ENCODE peak calls at places on chromosome 13, in six cellular contexts. T is fibroblast of lung, X is hepatocyte, W is endothelial cell of umbilical vein, F is K562, A is neural progenitor cell. H is an unnamed sample.
A peak's percentile ranks its signal among the peaks of the same experiment; 100 is the strongest.

GRCh38 chr13:73467103-73467502 is 408.3 kb downstream of the KLF5 start:
- DNase-seq in W (no peak), F (no peak), X (no peak), T (no peak), A (no peak), H (no peak)

GRCh38 chr13:26262156-26262555 is 8.2 kb downstream of the CDK8 start:
- DNase-seq in X (no peak), A (no peak), F (no peak), W (no peak), T (no peak), H (no peak)

GRCh38 chr13:110911880-110912279 is 3.0 kb downstream of the ANKRD10 start:
- DNase-seq in T (no peak), W (no peak), A (no peak), F (no peak), X (no peak), H (no peak)

GRCh38 chr13:44014501-44014900 is 134.8 kb downstream of the LACC1 start:
- DNase-seq in A (no peak), T (no peak), W (peak; percentile 26), F (no peak), X (no peak), H (no peak)

GRCh38 chr13:109773276-109773675 is 13.1 kb downstream of the IRS2 start:
- DNase-seq in T (no peak), A (no peak), F (no peak), W (no peak), X (no peak), H (no peak)

GRCh38 chr13:44063881-44064280 is 184.2 kb downstream of the LACC1 start:
- DNase-seq in F (no peak), W (no peak), A (no peak), T (no peak), X (no peak), H (no peak)

GRCh38 chr13:79557666-79558065 is 76.7 kb downstream of the NDFIP2 start:
- DNase-seq in T (no peak), W (no peak), X (no peak), F (no peak), A (no peak), H (no peak)

GRCh38 chr13:47289578-47289977 is 392.7 kb upstream of the HTR2A start:
- DNase-seq in W (no peak), F (no peak), T (no peak), A (peak; percentile 32), X (peak; percentile 59), H (no peak)

GRCh38 chr13:77067519-77067918 is 40.6 kb upstream of the FBXL3 start:
- DNase-seq in A (no peak), W (no peak), T (no peak), F (no peak), X (no peak), H (no peak)

GRCh38 chr13:101977475-101977874 is 424.4 kb downstream of the FGF14 start:
- DNase-seq in A (no peak), W (no peak), X (no peak), T (no peak), F (no peak), H (no peak)

GRCh38 chr13:39765801-39766463 is 110.5 kb downstream of the COG6 start:
- DNase-seq in W (peak; percentile 61), T (peak; percentile 39), F (no peak), X (no peak), A (peak; percentile 52), H (peak; percentile 5)

GRCh38 chr13:20446405-20446804 is 79.3 kb downstream of the CRYL1 start:
- DNase-seq in W (no peak), X (no peak), A (no peak), F (no peak), T (no peak), H (no peak)

DNA sequence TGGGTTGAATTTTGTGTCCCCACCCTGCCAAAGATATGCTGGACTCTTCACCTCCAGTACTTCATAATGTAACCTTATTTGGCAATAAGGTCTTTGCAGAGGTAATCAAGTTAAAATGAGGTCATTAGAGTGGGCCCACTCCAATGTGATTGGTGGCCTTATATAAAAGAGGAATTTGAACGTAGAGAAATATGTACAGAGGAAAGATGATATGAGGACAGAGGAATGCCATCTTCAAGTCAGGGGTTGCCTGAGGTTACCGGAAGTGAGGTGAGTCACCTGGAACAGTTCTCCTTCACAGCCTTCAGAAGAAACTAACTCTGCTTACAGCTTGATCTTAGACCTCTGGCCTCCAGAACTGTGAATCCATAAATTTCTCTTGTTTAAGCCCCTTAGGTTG is 69.9 kb downstream of the GPC5 start:
- DNase-seq in T (no peak), W (no peak), X (no peak), F (no peak), A (no peak), H (no peak)
- TF ChIP-seq CTCF in T (no peak), W (no peak), X (no peak), F (no peak), A (no peak), H (no peak)

GRCh38 chr13:114288157-114288591 is 6.8 kb downstream of the UPF3A start:
- DNase-seq in F (no peak), T (no peak), X (no peak), A (no peak), W (no peak), H (no peak)
- H3K36me3 ChIP-seq in F (peaks cover 93% of the 10 kb centered on the region), T (peaks cover 15% of the 10 kb centered on the region), X (no peaks in the 10 kb centered on the region), A (no peaks in the 10 kb centered on the region), W (peaks cover 11% of the 10 kb centered on the region), H (peaks cover 86% of the 10 kb centered on the region)

DNA sequence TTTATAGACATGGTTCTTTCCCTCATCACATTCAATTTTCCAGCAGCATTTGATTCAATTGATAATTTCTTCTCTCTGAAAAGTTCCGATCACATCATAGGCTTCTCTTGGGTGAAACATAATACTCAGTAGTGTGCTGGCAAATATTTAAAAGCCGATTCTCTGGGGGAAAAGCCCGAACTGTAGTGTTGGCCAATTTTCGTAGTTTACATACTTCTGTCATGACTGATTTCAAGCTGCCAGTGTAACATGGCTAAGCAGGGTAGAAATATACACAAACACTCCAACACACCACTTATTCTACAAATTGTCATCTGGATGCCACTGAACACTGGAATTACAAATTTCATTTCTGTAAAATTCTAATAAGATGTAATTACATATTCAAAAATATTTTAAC is 56.1 kb upstream of the FREM2 start:
- DNase-seq in X (no peak), W (no peak), T (peak; percentile 83), F (no peak), A (no peak), H (no peak)
- TF ChIP-seq EZH2 in X (no peak), W (no peak), T (no peak), F (no peak), A (no peak), H (no peak)

DNA sequence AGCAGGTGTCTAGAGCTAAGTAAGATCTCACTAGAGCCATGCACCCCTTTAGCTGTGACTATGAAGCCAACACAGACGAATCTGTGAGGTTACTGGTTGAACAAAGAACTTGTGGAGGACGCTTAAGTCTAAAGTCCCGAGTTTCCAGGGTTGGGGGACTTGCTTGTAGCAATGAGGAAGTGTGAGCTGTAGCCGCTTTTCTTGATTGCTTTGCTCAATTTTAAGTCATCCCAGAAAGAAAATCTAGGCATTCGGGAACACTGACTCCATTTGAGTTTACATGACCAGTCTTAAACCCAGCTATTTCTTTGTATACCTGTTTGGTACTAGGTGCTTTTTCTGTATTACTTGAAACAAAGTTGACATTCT is 1.7 kb downstream of the GPC5 start:
- DNase-seq in X (no peak), F (no peak), A (peak; percentile 4), W (no peak), T (no peak), H (no peak)
- TF ChIP-seq CTCF in X (no peak), F (no peak), A (no peak), W (no peak), T (no peak), H (no peak)

GRCh38 chr13:112713517-112714253 is 23.8 kb downstream of the ATP11A start:
- DNase-seq in X (no peak), T (no peak), W (no peak), F (peak; percentile 48), A (no peak), H (no peak)
- H3K36me3 ChIP-seq in X (no peaks in the 10 kb centered on the region), T (no peaks in the 10 kb centered on the region), W (no peaks in the 10 kb centered on the region), F (no peaks in the 10 kb centered on the region), A (no peaks in the 10 kb centered on the region), H (no peaks in the 10 kb centered on the region)

GRCh38 chr13:33016414-33017409 is at the start of gene KL:
- DNase-seq in A (peak; percentile 53), X (peak; percentile 37), T (no peak), F (no peak), W (no peak), H (no peak)
- TF ChIP-seq EZH2 in A (peak; percentile 91), X (no peak), T (peak; percentile 92), F (no peak), W (peak; percentile 70), H (no peak)

DNA sequence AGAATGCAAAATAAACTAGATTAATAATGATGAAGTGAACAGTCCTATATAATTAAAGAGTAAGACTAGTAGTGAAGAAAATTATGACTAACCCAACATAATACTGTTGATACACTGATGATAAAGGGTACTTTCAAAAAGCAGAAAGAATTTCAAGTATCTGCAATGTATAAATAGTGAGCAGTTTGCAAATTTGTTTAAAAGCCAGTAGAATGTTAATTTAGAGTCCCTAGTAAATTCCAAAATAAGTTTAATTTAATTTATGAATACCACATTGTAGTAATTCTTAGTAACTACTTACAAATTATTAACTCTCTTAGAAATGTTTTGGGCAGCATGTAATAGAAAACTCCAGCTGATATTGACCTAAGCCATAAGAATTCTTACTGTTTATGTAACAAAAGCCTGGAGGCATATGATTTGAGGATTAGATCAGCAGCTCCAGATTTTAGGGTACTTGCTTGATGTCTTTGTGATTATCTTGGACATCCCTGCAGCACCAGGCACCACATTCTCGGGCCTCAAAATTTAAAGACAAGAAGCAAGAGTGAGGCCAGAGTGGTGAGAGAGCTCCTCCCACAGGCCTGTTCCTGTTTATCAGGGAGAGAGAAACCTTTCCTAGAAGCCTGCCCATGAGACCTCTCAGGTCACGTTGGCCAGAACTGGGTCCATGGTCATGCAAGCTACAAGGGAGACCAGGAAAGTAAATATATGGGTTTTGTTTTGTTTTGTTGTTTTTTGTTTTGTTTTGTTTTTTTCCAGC is 67.6 kb upstream of the TDRD3 start:
- DNase-seq in X (peak; percentile 67), A (peak; percentile 77), T (peak; percentile 32), W (peak; percentile 2), F (peak; percentile 32), H (peak; percentile 27)
- TF ChIP-seq CTCF in X (peak; percentile 70), A (peak; percentile 80), T (peak; percentile 49), W (no peak), F (peak; percentile 73), H (peak; percentile 61)

GRCh38 chr13:50747939-50748338 is 95.6 kb downstream of the DLEU7 start:
- DNase-seq in X (no peak), A (no peak), W (no peak), F (no peak), T (no peak), H (no peak)

GRCh38 chr13:50742353-50742752 is 101.1 kb downstream of the DLEU7 start:
- DNase-seq in T (no peak), X (no peak), F (no peak), A (no peak), W (no peak), H (no peak)

GRCh38 chr13:50740052-50740741 is 103.3 kb downstream of the DLEU7 start:
- DNase-seq in X (no peak), T (peak; percentile 36), F (no peak), W (no peak), A (no peak), H (no peak)

GRCh38 chr13:50745542-50745941 is 98.0 kb downstream of the DLEU7 start:
- DNase-seq in A (no peak), T (no peak), F (no peak), W (no peak), X (no peak), H (no peak)

DNA sequence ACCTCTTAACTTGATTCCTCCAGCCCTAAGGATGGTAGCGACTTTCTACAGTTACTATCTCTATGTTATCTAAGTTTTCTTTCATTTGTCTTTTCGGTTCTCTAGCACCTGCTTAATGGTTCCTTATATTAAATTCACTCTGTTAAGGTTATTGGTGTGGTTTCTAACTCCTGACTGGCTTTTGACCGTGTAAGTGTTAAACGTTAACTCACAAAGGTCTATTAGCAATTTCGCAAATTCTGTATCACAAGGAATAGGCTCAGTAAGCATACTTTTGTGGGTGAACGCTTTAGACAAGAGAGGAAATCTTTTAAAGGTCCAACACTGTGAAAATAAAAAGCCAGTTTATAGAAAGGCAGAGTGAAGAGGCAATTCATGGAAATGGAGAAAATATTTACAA is 99.2 kb downstream of the DLEU7 start:
- DNase-seq in A (no peak), T (no peak), X (no peak), W (no peak), F (no peak), H (no peak)
- H3K36me3 ChIP-seq in A (no peaks in the 10 kb centered on the region), T (no peaks in the 10 kb centered on the region), X (no peaks in the 10 kb centered on the region), W (no peaks in the 10 kb centered on the region), F (no peaks in the 10 kb centered on the region), H (no peaks in the 10 kb centered on the region)